ENCODE peak calls at places on chromosomes 12 and 14, in ten cellular contexts. C is heart left ventricle, T is tibial nerve, Z is substantia nigra, S is AG04450, U is RWPE1, R is endothelial cell of umbilical vein, K is aorta, X is psoas muscle, G is spleen. M is an unnamed sample.

GRCh38 chr12:56987551-56988053 is 18.7 kb downstream of the ZBTB39 start:
- DNase-seq in S (peak), Z (peak), R (peak), X (peak), C (peak), G (peak), U (peak), T (no peak), K (peak), M (peak)

GRCh38 chr12:67367843-67368242 is 98.7 kb downstream of the CAND1 start:
- DNase-seq in C (no peak), X (no peak), R (no peak), U (no peak), T (no peak), Z (no peak), S (no peak), G (no peak), K (no peak), M (no peak)

GRCh38 chr14:39367387-39367751 is 64.9 kb downstream of the FBXO33 start:
- DNase-seq in G (no peak), C (no peak), X (no peak), U (no peak), T (no peak), R (no peak), S (no peak), K (no peak), Z (no peak), M (no peak)

GRCh38 chr12:118044075-118044474 is 16.9 kb downstream of the WSB2 start:
- DNase-seq in U (no peak), T (no peak), G (no peak), Z (no peak), S (no peak), K (no peak), X (no peak), C (no peak), R (no peak), M (no peak)

GRCh38 chr12:12992418-12993175 is 7.5 kb downstream of the HEBP1 start:
- DNase-seq in C (peak), U (no peak), T (no peak), S (peak), G (no peak), X (peak), Z (no peak), K (no peak), R (peak), M (no peak)

GRCh38 chr14:104368751-104369100 is 210.8 kb upstream of the C14orf180 start:
- DNase-seq in G (no peak), T (no peak), K (peak), U (no peak), R (no peak), X (no peak), S (no peak), C (no peak), Z (no peak), M (no peak)

GRCh38 chr14:58829594-58829993 is 191.8 kb downstream of the DACT1 start:
- DNase-seq in S (no peak), G (no peak), T (no peak), Z (no peak), K (no peak), C (no peak), R (no peak), X (no peak), U (peak), M (no peak)

GRCh38 chr14:99524804-99525698 is 43.8 kb downstream of the CCNK start:
- DNase-seq in G (peak), T (no peak), R (peak), K (no peak), Z (no peak), X (peak), C (no peak), U (peak), S (no peak), M (no peak)

GRCh38 chr12:64496839-64497400 is 45.0 kb downstream of the TBK1 start:
- DNase-seq in S (no peak), X (no peak), G (no peak), R (no peak), K (no peak), U (no peak), C (no peak), T (no peak), Z (no peak), M (no peak)

GRCh38 chr14:71985538-71986234 is 53.5 kb downstream of the RGS6 start:
- DNase-seq in R (no peak), K (no peak), U (no peak), C (peak), Z (no peak), T (no peak), X (no peak), S (no peak), G (no peak), M (no peak)

GRCh38 chr12:86683568-86683991 is 427.4 kb upstream of the MGAT4C start:
- DNase-seq in K (no peak), C (no peak), R (no peak), T (no peak), X (no peak), U (no peak), Z (no peak), G (no peak), S (peak), M (no peak)

GRCh38 chr14:72416892-72417291 is 477.0 kb downstream of the DPF3 start:
- DNase-seq in S (no peak), U (no peak), G (no peak), T (no peak), R (no peak), K (no peak), Z (no peak), C (no peak), X (no peak), M (no peak)

GRCh38 chr12:46775796-46776195 is 50.0 kb downstream of the SLC38A4 start:
- DNase-seq in R (no peak), U (no peak), T (no peak), Z (no peak), C (no peak), K (no peak), S (no peak), G (no peak), X (no peak), M (no peak)

GRCh38 chr12:65156366-65156831 is 13.0 kb upstream of the LEMD3 start:
- DNase-seq in G (no peak), T (no peak), U (no peak), C (no peak), X (no peak), R (peak), S (no peak), K (no peak), Z (no peak), M (peak)

GRCh38 chr12:91854725-91855124 is 290.9 kb downstream of the BTG1 start:
- DNase-seq in Z (no peak), U (no peak), G (no peak), C (no peak), X (no peak), S (no peak), R (no peak), T (no peak), K (no peak), M (no peak)

GRCh38 chr12:52918784-52919183 is 13.9 kb upstream of the KRT8 start:
- DNase-seq in T (no peak), K (no peak), S (no peak), C (no peak), R (no peak), Z (no peak), G (no peak), U (no peak), X (no peak), M (no peak)

GRCh38 chr14:99329711-99330315 is 57.8 kb upstream of the BCL11B start:
- DNase-seq in R (no peak), K (peak), S (no peak), X (no peak), G (peak), Z (no peak), C (no peak), U (no peak), T (no peak), M (no peak)

GRCh38 chr14:41925409-41925808 is 318.7 kb downstream of the LRFN5 start:
- DNase-seq in S (no peak), C (no peak), G (no peak), Z (no peak), R (no peak), K (no peak), T (no peak), X (no peak), U (peak), M (no peak)

GRCh38 chr12:94326234-94326633 is 133.4 kb downstream of the CEP83 start:
- DNase-seq in R (no peak), T (no peak), S (no peak), Z (no peak), X (no peak), K (no peak), G (no peak), C (no peak), U (no peak), M (no peak)

DNA sequence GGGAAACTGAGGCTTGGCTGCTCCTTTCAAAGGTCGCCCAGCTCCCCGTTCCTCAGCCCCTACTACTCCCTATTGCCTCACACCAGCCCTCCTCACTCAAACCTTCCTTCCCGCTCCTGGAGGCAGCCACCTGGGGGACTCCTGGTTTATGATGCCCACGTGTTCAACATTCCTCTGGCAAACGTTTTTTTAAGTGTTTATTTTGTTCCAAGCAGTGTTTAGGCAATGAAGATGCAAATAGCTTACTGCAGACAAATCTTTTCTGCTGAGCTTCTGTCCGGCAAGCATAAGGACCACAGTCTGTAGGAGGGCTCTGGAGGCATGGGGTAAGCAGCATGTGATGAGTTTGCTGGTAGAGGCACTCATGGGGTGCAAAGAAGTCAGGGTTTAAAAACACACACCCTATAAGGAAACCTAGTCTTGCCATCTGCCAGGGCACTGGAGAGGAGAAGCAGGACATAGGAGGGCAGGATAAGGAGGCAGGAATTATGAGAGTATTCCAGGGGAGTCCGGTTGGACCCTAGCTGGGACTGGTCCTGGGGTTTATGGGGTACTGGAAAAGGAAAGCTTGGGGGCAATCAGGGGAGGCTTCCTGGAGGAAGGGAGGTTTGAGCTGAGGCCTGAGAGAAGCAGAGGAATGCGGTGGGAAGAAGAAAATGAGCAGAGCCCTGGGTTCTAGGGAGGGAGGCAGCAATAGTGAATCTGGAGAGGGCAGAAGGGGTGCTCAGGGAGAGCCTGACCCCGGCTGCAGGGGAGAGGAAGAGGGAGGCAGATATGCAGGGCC is 123.3 kb downstream of the NCOR2 start:
- DNase-seq in K (no peak), R (no peak), U (no peak), X (no peak), T (no peak), G (no peak), Z (no peak), S (peak), C (no peak), M (no peak)
- H3K27ac ChIP-seq in K (no peak), R (no peak), U (peak), X (no peak), T (no peak), G (no peak), Z (no peak), S (peak), C (no peak), M (no peak)

DNA sequence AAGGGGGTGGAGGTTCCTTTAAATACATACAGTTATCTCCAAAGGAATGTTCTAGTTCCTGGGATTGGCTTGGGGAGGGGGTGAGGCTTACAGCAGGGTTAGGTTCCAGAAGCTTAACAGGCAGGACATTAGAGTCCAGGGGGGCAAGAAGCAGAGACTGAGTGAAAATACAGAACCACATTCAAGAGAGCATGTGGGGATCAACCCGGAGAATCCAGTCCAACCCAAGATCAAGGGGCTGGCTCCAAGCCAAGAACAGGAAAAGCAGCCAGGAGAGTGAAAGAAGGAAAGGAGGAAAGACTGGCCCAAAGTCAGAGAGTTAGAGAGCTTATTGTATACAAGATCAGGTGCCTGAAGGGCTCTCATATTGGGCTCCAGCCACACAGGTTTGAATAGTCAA is 190.3 kb upstream of the CDKN3 start:
- DNase-seq in Z (no peak), R (peak), X (no peak), S (no peak), T (no peak), U (no peak), G (no peak), K (no peak), C (no peak), M (no peak)
- H3K27ac ChIP-seq in Z (no peak), R (no peak), X (no peak), S (no peak), T (no peak), U (no peak), G (no peak), K (no peak), C (no peak), M (no peak)

DNA sequence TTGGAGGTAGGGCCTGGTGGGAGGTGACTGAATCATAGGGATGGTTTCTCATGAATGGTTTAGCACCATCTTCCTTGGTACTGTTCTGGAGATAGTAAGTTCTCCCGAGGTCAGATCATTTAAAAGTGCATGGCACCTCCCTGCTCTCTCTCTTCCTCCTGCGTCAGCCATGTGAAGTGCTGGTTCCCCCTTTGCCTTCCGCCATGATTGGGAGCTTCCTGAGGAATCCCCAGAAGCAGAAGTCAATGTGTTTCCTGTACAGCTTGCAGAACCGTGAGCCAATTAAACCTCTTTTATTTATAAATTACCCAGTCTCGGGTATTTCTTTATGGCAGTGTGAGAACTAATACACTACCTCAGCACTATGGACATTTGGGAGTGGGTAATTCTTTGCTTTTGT is 4.8 kb upstream of the LGMN start:
- DNase-seq in Z (no peak), T (no peak), K (no peak), G (no peak), U (no peak), X (no peak), S (no peak), R (no peak), C (peak), M (no peak)
- H3K27ac ChIP-seq in Z (no peak), T (no peak), K (no peak), G (peak), U (no peak), X (no peak), S (no peak), R (no peak), C (no peak), M (no peak)

DNA sequence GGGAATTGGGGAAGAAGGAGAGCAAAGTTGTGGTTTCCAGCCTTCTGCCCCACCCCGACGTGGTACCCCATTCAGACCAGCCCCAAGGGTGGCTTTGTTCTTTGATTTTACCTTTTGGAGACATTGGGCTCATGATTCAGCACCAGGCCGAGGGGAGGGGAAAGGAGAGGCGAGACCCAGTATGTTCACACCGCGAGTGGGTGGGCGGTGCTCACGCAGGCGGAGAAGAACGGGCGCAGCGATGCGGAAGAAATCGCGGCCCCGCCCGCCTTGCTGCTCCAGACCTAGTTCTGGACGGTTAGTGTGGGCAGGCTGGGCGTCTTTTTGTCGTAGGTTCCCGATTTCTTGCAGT is 960 bp downstream of the ATL1 start:
- DNase-seq in X (peak), R (peak), C (peak), U (peak), T (peak), S (peak), K (peak), G (peak), Z (peak), M (peak)
- H3K27ac ChIP-seq in X (peak), R (no peak), C (peak), U (peak), T (peak), S (peak), K (peak), G (peak), Z (peak), M (peak)